ENCODE peak calls at places on chromosomes 7 and 10, in nine cellular contexts. L is lower lobe of right lung, D is fibroblast of the aortic adventitia, S is choroid plexus epithelial cell, G is PC-9, P is heart right ventricle, M is Peyer's patch, B is AG04449, E is AG09309. F is an unnamed sample.

GRCh38 chr7:36875794-36876193 is 151.5 kb upstream of the AOAH start:
- DNase-seq in G (no peak), L (no peak), E (no peak), S (peak), D (no peak), M (no peak), P (no peak), B (no peak), F (peak)

GRCh38 chr10:87842776-87843497 is 20.4 kb downstream of the KLLN start:
- DNase-seq in B (no peak), M (no peak), S (peak), P (no peak), E (no peak), D (peak), L (no peak), G (no peak), F (peak)

GRCh38 chr10:44306147-44306710 is 78.7 kb downstream of the CXCL12 start:
- DNase-seq in B (peak), E (peak), S (peak), P (no peak), D (peak), G (no peak), L (no peak), M (no peak), F (peak)

GRCh38 chr7:19066109-19066508 is 51.3 kb downstream of the TWIST1 start:
- DNase-seq in M (no peak), E (no peak), S (peak), L (no peak), G (no peak), B (no peak), P (no peak), D (peak), F (no peak)

GRCh38 chr10:80528185-80528700 is 9.5 kb upstream of the SH2D4B start:
- DNase-seq in S (no peak), P (no peak), D (no peak), B (no peak), G (no peak), M (no peak), L (no peak), E (no peak), F (no peak)

GRCh38 chr10:55002420-55002819 is 201.4 kb upstream of the PCDH15 start:
- DNase-seq in M (no peak), S (no peak), E (no peak), G (no peak), B (no peak), P (no peak), L (no peak), D (no peak), F (no peak)

GRCh38 chr10:112230325-112230988 is 46.9 kb upstream of the GPAM start:
- DNase-seq in E (no peak), M (no peak), B (no peak), G (no peak), D (peak), P (no peak), L (no peak), S (peak), F (no peak)

GRCh38 chr10:132480356-132480755 is 57.2 kb upstream of the INPP5A start:
- DNase-seq in L (no peak), D (no peak), S (no peak), E (no peak), G (no peak), P (no peak), M (peak), B (no peak), F (peak)

GRCh38 chr7:40833541-40834234 is 698.9 kb downstream of the SUGCT start:
- DNase-seq in E (no peak), S (peak), M (no peak), B (no peak), G (no peak), L (no peak), P (no peak), D (peak), F (peak)

GRCh38 chr7:36512607-36513006 is 122.9 kb downstream of the ANLN start:
- DNase-seq in S (no peak), M (no peak), G (no peak), D (no peak), L (no peak), E (no peak), P (no peak), B (no peak), F (no peak)

GRCh38 chr10:3516626-3517255 is 268.3 kb downstream of the KLF6 start:
- DNase-seq in M (no peak), D (no peak), L (no peak), E (no peak), S (peak), G (no peak), B (no peak), P (no peak), F (peak)

GRCh38 chr10:6176691-6177231 is 26.0 kb upstream of the PFKFB3 start:
- DNase-seq in B (no peak), E (no peak), D (peak), S (no peak), L (no peak), P (no peak), M (no peak), G (no peak), F (peak)

GRCh38 chr7:10412426-10413019 is 561.1 kb upstream of the PHF14 start:
- DNase-seq in G (no peak), B (no peak), P (peak), M (no peak), S (peak), D (peak), L (no peak), E (no peak), F (peak)

GRCh38 chr7:94997547-94997946 is 90.2 kb downstream of the PPP1R9A start:
- DNase-seq in M (no peak), D (no peak), E (no peak), B (no peak), G (no peak), S (no peak), P (no peak), L (no peak), F (no peak)

GRCh38 chr10:46550795-46551700 is 5.4 kb downstream of the GPRIN2 start:
- DNase-seq in P (peak), S (no peak), B (no peak), E (no peak), D (no peak), M (peak), L (peak), G (no peak), F (no peak)

GRCh38 chr10:9299966-9300365 is 1245.5 kb downstream of the GATA3 start:
- DNase-seq in M (no peak), L (no peak), G (no peak), P (no peak), E (no peak), B (no peak), D (no peak), S (no peak), F (no peak)

GRCh38 chr10:9302142-9302746 is 1247.8 kb downstream of the GATA3 start:
- DNase-seq in G (peak), B (peak), S (peak), D (peak), L (no peak), M (no peak), P (peak), E (peak), F (peak)

GRCh38 chr10:9301554-9301953 is 1247.1 kb downstream of the GATA3 start:
- DNase-seq in B (no peak), M (no peak), E (no peak), G (peak), D (no peak), S (no peak), L (no peak), P (no peak), F (no peak)

GRCh38 chr10:9297580-9297979 is 1243.1 kb downstream of the GATA3 start:
- DNase-seq in S (no peak), D (no peak), B (no peak), M (no peak), P (no peak), G (no peak), E (no peak), L (no peak), F (no peak)

GRCh38 chr10:9301148-9301547 is 1246.7 kb downstream of the GATA3 start:
- DNase-seq in S (peak), D (peak), G (no peak), M (no peak), E (no peak), P (no peak), L (no peak), B (no peak), F (peak)
- TF ChIP-seq CTCF in S (peak), D (peak), G (peak), M (no peak), E (peak), P (no peak), L (no peak), B (no peak), F (peak)

GRCh38 chr7:79806161-79806734 is 328.4 kb upstream of the GNAI1 start:
- DNase-seq in L (no peak), S (peak), M (no peak), B (no peak), D (peak), P (no peak), E (peak), G (no peak), F (peak)
- H3K4me3 ChIP-seq in L (no peak), S (no peak), M (no peak), B (no peak), D (no peak), P (no peak), E (no peak), G (no peak), F (no peak)

DNA sequence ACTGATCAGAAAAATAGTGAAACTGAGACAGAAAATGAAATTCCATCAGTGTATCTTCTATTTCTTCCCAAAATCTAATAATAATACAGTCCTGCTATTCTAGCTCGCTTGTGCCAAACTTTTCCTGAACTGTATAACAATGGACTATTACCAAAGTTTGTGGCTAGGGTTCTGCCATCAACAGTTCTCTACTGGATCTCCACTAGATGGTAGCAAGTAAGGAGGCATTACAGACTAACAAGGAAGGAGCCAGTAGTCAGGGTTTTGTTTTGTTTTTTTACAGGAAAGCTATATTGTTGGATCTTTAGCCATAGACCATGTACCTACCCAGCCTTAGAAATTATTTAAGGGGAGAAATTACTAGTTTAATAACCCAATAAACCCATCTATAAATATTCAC is 10.8 kb downstream of the MTERF1 start:
- DNase-seq in M (no peak), S (peak), D (peak), L (no peak), G (no peak), B (no peak), P (no peak), E (no peak), F (no peak)
- TF ChIP-seq CTCF in M (no peak), S (no peak), D (peak), L (no peak), G (no peak), B (no peak), P (no peak), E (peak), F (no peak)

GRCh38 chr10:22849077-22849810 is 78.6 kb upstream of the ARMC3 start:
- DNase-seq in G (no peak), S (peak), L (peak), E (no peak), M (no peak), D (peak), P (peak), B (no peak), F (peak)
- H3K4me3 ChIP-seq in G (no peak), S (peak), L (no peak), E (no peak), M (no peak), D (no peak), P (peak), B (no peak), F (no peak)

GRCh38 chr7:50418934-50419333 is 31.2 kb downstream of the FIGNL1 start:
- DNase-seq in L (no peak), G (no peak), S (no peak), B (no peak), D (no peak), E (no peak), P (no peak), M (no peak), F (no peak)

GRCh38 chr7:50416509-50417299 is 33.4 kb downstream of the FIGNL1 start:
- DNase-seq in L (no peak), D (no peak), E (no peak), G (no peak), S (peak), M (no peak), P (no peak), B (no peak), F (no peak)

GRCh38 chr7:50418526-50418925 is 31.6 kb downstream of the FIGNL1 start:
- DNase-seq in G (no peak), L (no peak), P (no peak), B (no peak), S (no peak), E (no peak), M (no peak), D (no peak), F (no peak)

GRCh38 chr7:50415844-50416243 is 34.3 kb downstream of the FIGNL1 start:
- DNase-seq in D (no peak), S (no peak), E (no peak), L (no peak), B (no peak), G (no peak), M (no peak), P (no peak), F (no peak)

DNA sequence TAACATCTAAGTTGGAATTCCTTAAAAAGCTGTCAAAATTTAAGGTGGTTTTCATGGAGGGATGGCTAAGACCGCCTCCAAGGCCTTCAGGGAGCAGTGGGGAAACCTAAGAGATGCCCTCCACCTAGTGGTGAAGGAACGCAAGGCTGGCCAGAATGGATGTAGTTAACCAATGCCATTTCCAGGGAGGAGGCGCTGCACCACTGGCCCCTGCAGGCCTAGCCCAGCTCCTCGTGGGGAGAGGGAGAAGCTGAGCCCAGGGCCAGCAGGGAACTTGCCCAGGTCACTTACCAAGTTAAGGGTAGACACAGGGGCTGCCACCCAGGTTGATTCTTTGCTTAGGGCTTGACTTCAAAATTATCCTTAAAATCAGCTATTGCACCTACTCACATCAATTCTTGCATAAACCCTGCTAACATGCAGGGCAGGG is 32.0 kb downstream of the FIGNL1 start:
- DNase-seq in D (peak), L (peak), G (peak), P (peak), B (peak), M (peak), E (peak), S (peak), F (peak)
- TF ChIP-seq CTCF in D (peak), L (peak), G (peak), P (peak), B (peak), M (peak), E (peak), S (peak), F (peak)

F was measured in astrocyte of the spinal cord.